ENCODE peak calls at places on chromosomes 6 and 20, in six cellular contexts. One of them, this sample, is unnamed.
A peak's percentile ranks its signal among the peaks of the same experiment; 100 is the strongest.

GRCh38 chr6:5515200-5515599 is 253.9 kb downstream of the FARS2 start:
- DNase-seq in foreskin keratinocyte: no peak
- DNase-seq in tibial nerve: no peak
- DNase-seq in A549: no peak
- DNase-seq in BJ: no peak
- DNase-seq in HCT116: no peak
- DNase-seq in this sample: no peak

GRCh38 chr20:16222859-16223411 is 350.3 kb downstream of the KIF16B start:
- DNase-seq in foreskin keratinocyte: no peak
- DNase-seq in tibial nerve: no peak
- DNase-seq in A549: no peak
- DNase-seq in BJ: no peak
- DNase-seq in HCT116: no peak
- DNase-seq in this sample: no peak

GRCh38 chr6:73231986-73232391 is 6.7 kb upstream of the KHDC1L start:
- DNase-seq in foreskin keratinocyte: no peak
- DNase-seq in tibial nerve: no peak
- DNase-seq in A549: no peak
- DNase-seq in BJ: no peak
- DNase-seq in HCT116: no peak
- DNase-seq in this sample: no peak

GRCh38 chr6:156998824-156999330 is 221.7 kb downstream of the ARID1B start:
- DNase-seq in foreskin keratinocyte: no peak
- DNase-seq in tibial nerve: no peak
- DNase-seq in A549: no peak
- DNase-seq in BJ: no peak
- DNase-seq in HCT116: no peak
- DNase-seq in this sample: no peak

GRCh38 chr20:51749674-51750036 is 18.5 kb downstream of the ATP9A start:
- DNase-seq in foreskin keratinocyte: no peak
- DNase-seq in tibial nerve: no peak
- DNase-seq in A549: no peak
- DNase-seq in BJ: no peak
- DNase-seq in HCT116: no peak
- DNase-seq in this sample: no peak

GRCh38 chr6:70059047-70059719 is 192.8 kb downstream of the COL19A1 start:
- DNase-seq in foreskin keratinocyte: no peak
- DNase-seq in tibial nerve: no peak
- DNase-seq in A549: no peak
- DNase-seq in BJ: no peak
- DNase-seq in HCT116: no peak
- DNase-seq in this sample: no peak

GRCh38 chr20:40689943-40690835 is 1.2 kb upstream of the MAFB start:
- DNase-seq in foreskin keratinocyte: peak; percentile 61
- DNase-seq in tibial nerve: peak; percentile 92
- DNase-seq in A549: peak; percentile 73
- DNase-seq in BJ: no peak
- DNase-seq in HCT116: peak; percentile 51
- DNase-seq in this sample: peak; percentile 94

GRCh38 chr20:58790440-58790839 is 60.3 kb downstream of the GNAS-AS1 start:
- DNase-seq in foreskin keratinocyte: no peak
- DNase-seq in tibial nerve: no peak
- DNase-seq in A549: no peak
- DNase-seq in BJ: no peak
- DNase-seq in HCT116: no peak
- DNase-seq in this sample: no peak

GRCh38 chr20:47801079-47801478 is 15.8 kb upstream of the SULF2 start:
- DNase-seq in foreskin keratinocyte: no peak
- DNase-seq in tibial nerve: no peak
- DNase-seq in A549: no peak
- DNase-seq in BJ: no peak
- DNase-seq in HCT116: no peak
- DNase-seq in this sample: no peak

GRCh38 chr6:6246539-6246938 is 73.9 kb downstream of the F13A1 start:
- DNase-seq in foreskin keratinocyte: no peak
- DNase-seq in tibial nerve: no peak
- DNase-seq in A549: no peak
- DNase-seq in BJ: no peak
- DNase-seq in HCT116: no peak
- DNase-seq in this sample: no peak

GRCh38 chr6:15663057-15663638 is 320 bp upstream of the DTNBP1 start:
- DNase-seq in foreskin keratinocyte: no peak
- DNase-seq in tibial nerve: no peak
- DNase-seq in A549: peak; percentile 74
- DNase-seq in BJ: peak; percentile 9
- DNase-seq in HCT116: peak; percentile 34
- DNase-seq in this sample: no peak

GRCh38 chr6:42100029-42100901 is 42.2 kb downstream of the C6orf132 start:
- DNase-seq in foreskin keratinocyte: peak; percentile 27
- DNase-seq in tibial nerve: no peak
- DNase-seq in A549: no peak
- DNase-seq in BJ: no peak
- DNase-seq in HCT116: no peak
- DNase-seq in this sample: no peak

GRCh38 chr20:59149678-59150504 is 13.7 kb upstream of the ZNF831 start:
- DNase-seq in foreskin keratinocyte: no peak
- DNase-seq in tibial nerve: no peak
- DNase-seq in A549: no peak
- DNase-seq in BJ: no peak
- DNase-seq in HCT116: no peak
- DNase-seq in this sample: peak; percentile 57

GRCh38 chr6:139161817-139162284 is 27.0 kb downstream of the HECA start:
- DNase-seq in foreskin keratinocyte: no peak
- DNase-seq in tibial nerve: no peak
- DNase-seq in A549: no peak
- DNase-seq in BJ: no peak
- DNase-seq in HCT116: no peak
- DNase-seq in this sample: no peak

GRCh38 chr6:127952831-127953230 is 52.0 kb upstream of the THEMIS start:
- DNase-seq in foreskin keratinocyte: no peak
- DNase-seq in tibial nerve: no peak
- DNase-seq in A549: no peak
- DNase-seq in BJ: peak; percentile 49
- DNase-seq in HCT116: no peak
- DNase-seq in this sample: no peak

GRCh38 chr6:72624557-72625160 is 2.8 kb downstream of the KCNQ5 start:
- DNase-seq in foreskin keratinocyte: no peak
- DNase-seq in tibial nerve: no peak
- DNase-seq in A549: peak; percentile 28
- DNase-seq in BJ: no peak
- DNase-seq in HCT116: no peak
- DNase-seq in this sample: no peak

GRCh38 chr6:143449731-143450452 is 603 bp downstream of the ADAT2 start:
- DNase-seq in foreskin keratinocyte: no peak
- DNase-seq in tibial nerve: peak; percentile 11
- DNase-seq in A549: no peak
- DNase-seq in BJ: no peak
- DNase-seq in HCT116: no peak
- DNase-seq in this sample: peak; percentile 34

GRCh38 chr20:7859371-7859802 is 80.9 kb downstream of the HAO1 start:
- DNase-seq in foreskin keratinocyte: peak; percentile 49
- DNase-seq in tibial nerve: peak; percentile 41
- DNase-seq in A549: no peak
- DNase-seq in BJ: no peak
- DNase-seq in HCT116: no peak
- DNase-seq in this sample: peak; percentile 10

GRCh38 chr20:33945391-33946079 is 48.2 kb upstream of the RALY start:
- DNase-seq in foreskin keratinocyte: peak; percentile 42
- DNase-seq in tibial nerve: no peak
- DNase-seq in A549: no peak
- DNase-seq in BJ: peak; percentile 28
- DNase-seq in HCT116: no peak
- DNase-seq in this sample: no peak

GRCh38 chr20:40743172-40743775 is 54.2 kb upstream of the MAFB start:
- DNase-seq in foreskin keratinocyte: no peak
- DNase-seq in tibial nerve: no peak
- DNase-seq in A549: no peak
- DNase-seq in BJ: no peak
- DNase-seq in HCT116: no peak
- DNase-seq in this sample: no peak

GRCh38 chr6:37010402-37010892 is 5.0 kb downstream of the FGD2 start:
- DNase-seq in foreskin keratinocyte: no peak
- DNase-seq in tibial nerve: no peak
- DNase-seq in A549: no peak
- DNase-seq in BJ: no peak
- DNase-seq in HCT116: no peak
- DNase-seq in this sample: no peak

GRCh38 chr6:156563710-156564109 is 213.5 kb upstream of the ARID1B start:
- DNase-seq in foreskin keratinocyte: no peak
- DNase-seq in tibial nerve: no peak
- DNase-seq in A549: no peak
- DNase-seq in BJ: no peak
- DNase-seq in HCT116: no peak
- DNase-seq in this sample: no peak

GRCh38 chr6:169371344-169372144 is 117.9 kb upstream of the THBS2 start:
- DNase-seq in foreskin keratinocyte: peak; percentile 9
- DNase-seq in tibial nerve: no peak
- DNase-seq in A549: peak; percentile 5
- DNase-seq in BJ: no peak
- DNase-seq in HCT116: peak; percentile 12
- DNase-seq in this sample: no peak

GRCh38 chr6:1604347-1604990 is 5.2 kb upstream of the FOXC1 start:
- DNase-seq in foreskin keratinocyte: no peak
- DNase-seq in tibial nerve: no peak
- DNase-seq in A549: no peak
- DNase-seq in BJ: no peak
- DNase-seq in HCT116: no peak
- DNase-seq in this sample: peak; percentile 93

GRCh38 chr6:133973109-133973971 is 20.3 kb downstream of the TBPL1 start:
- DNase-seq in foreskin keratinocyte: no peak
- DNase-seq in tibial nerve: no peak
- DNase-seq in A549: peak; percentile 39
- DNase-seq in BJ: no peak
- DNase-seq in HCT116: peak; percentile 44
- DNase-seq in this sample: no peak

DNA sequence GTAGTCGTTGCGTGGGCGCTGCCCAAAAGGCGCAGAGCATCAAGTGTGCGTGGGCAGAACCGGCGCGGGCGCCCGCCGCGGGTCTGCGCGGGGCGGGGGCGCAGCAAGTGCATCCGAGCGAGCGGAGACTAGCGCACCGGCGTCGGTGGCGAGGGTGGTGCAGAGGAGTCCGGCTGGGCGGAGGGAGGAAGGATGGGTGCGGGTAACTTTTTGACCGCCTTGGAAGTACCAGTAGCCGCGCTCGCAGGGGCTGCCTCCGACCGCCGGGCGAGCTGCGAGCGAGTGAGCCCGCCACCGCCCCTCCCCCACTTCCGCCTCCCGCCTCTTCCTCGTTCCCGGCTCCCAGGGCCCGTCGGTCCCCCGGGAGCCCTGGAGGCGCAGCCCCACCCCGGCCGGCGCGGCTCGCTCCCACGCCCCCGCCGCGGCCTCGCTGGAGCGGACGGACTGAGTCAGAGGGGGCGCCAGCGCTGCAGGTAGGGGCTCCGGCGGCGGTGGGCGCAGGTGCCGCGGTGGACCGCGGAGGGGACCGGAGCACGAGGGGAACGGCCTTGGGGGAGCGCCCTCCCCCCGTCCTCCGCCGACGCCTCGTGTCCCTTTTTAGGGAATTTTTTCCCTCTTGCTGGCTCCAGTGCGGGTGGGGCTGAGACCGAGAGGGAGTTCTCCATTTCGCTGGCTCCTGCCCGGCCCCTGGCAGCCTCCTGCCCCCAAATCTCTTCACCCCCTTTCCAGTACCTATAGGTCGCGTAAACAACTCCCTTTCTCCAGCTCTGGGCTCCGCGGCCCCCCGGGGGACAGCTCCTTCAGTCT is 1.6 kb upstream of the DBNDD2 start:
- DNase-seq in foreskin keratinocyte: no peak
- DNase-seq in tibial nerve: peak; percentile 41
- DNase-seq in A549: no peak
- DNase-seq in BJ: no peak
- DNase-seq in HCT116: no peak
- DNase-seq in this sample: peak; percentile 28
- TF ChIP-seq CTCF in foreskin keratinocyte: no peak
- TF ChIP-seq CTCF in tibial nerve: no peak
- TF ChIP-seq CTCF in A549: no peak
- TF ChIP-seq CTCF in BJ: no peak
- TF ChIP-seq CTCF in HCT116: no peak
- TF ChIP-seq CTCF in this sample: no peak

GRCh38 chr6:132259070-132259469 is 142.2 kb downstream of the MOXD1 start:
- DNase-seq in foreskin keratinocyte: no peak
- DNase-seq in tibial nerve: no peak
- DNase-seq in A549: peak; percentile 2
- DNase-seq in BJ: no peak
- DNase-seq in HCT116: no peak
- DNase-seq in this sample: no peak
- TF ChIP-seq CTCF in foreskin keratinocyte: peak; percentile 65
- TF ChIP-seq CTCF in tibial nerve: no peak
- TF ChIP-seq CTCF in A549: peak; percentile 27
- TF ChIP-seq CTCF in BJ: peak; percentile 49
- TF ChIP-seq CTCF in HCT116: peak; percentile 54
- TF ChIP-seq CTCF in this sample: peak; percentile 44

DNA sequence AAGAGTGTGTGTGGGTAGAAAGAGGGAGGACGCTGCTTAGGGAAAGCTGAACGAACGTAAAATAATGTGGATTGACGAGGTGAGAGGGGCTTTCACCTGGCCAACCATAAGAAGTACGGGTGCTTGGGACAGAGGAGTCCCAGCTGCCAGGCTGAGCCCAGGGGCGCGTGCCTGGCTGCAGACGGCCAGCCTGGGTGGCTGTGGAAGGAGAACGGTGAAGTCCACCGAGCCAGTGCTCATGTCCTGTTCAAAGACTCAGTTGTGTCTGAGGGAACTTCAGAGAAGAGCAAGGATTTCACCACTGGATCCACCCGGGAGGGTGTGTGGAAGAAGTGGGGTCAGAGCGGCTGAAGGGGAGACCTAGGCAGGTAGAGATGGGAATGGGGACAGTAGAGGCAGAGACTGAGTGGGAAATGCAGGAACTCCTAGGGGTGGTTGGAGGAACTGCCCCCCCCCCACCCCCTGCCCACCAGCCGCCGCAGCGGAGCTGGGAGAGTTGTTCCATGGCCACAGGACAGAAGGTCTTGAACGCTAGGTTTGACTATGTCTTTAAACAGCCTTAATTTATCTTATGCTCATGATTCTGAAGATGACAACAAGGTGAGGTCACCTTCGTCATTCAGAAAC is 68.1 kb upstream of the TBXT start:
- DNase-seq in foreskin keratinocyte: no peak
- DNase-seq in tibial nerve: no peak
- DNase-seq in A549: no peak
- DNase-seq in BJ: no peak
- DNase-seq in HCT116: no peak
- DNase-seq in this sample: no peak
- TF ChIP-seq CTCF in foreskin keratinocyte: no peak
- TF ChIP-seq CTCF in tibial nerve: no peak
- TF ChIP-seq CTCF in A549: no peak
- TF ChIP-seq CTCF in BJ: no peak
- TF ChIP-seq CTCF in HCT116: no peak
- TF ChIP-seq CTCF in this sample: no peak

DNA sequence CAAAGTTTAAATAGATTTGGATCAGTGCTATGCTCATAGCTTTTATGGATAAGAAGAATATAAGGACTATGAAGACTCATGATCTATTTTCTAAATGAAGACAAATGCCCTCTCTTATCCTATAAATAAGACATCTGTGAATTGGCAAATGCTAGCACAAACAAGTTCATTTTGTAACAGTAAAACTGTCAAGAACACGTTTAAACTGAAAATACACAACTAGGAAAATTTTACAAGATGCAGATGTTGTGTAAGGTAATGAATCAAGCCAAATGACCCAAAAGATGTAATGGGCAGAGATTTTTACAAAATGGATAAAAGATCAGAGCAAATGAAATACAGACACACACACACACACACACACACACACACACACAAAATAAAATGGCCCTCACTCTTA is 180.5 kb downstream of the MOXD1 start:
- DNase-seq in foreskin keratinocyte: no peak
- DNase-seq in tibial nerve: no peak
- DNase-seq in A549: no peak
- DNase-seq in BJ: no peak
- DNase-seq in HCT116: no peak
- DNase-seq in this sample: no peak
- TF ChIP-seq CTCF in foreskin keratinocyte: no peak
- TF ChIP-seq CTCF in tibial nerve: no peak
- TF ChIP-seq CTCF in A549: no peak
- TF ChIP-seq CTCF in BJ: no peak
- TF ChIP-seq CTCF in HCT116: no peak
- TF ChIP-seq CTCF in this sample: no peak

This sample was measured in endothelial cell.